ENCODE peak calls at places on chromosomes 5 and 9, in six cellular contexts. E, N, B, L, J and C are unnamed samples.

GRCh38 chr9:21684831-21685362 is 117.5 kb upstream of the MTAP start:
- DNase-seq in E (peak; percentile 99), B (peak; percentile 68), L (no peak), N (no peak), J (no peak), C (no peak)

GRCh38 chr5:154309361-154309725 is 118.8 kb downstream of the GALNT10 start:
- DNase-seq in J (no peak), B (no peak), E (peak; percentile 84), L (no peak), N (no peak), C (no peak)

GRCh38 chr9:124398191-124398590 is 17.1 kb downstream of the PSMB7 start:
- DNase-seq in J (no peak), B (no peak), N (no peak), E (no peak), L (no peak), C (no peak)

GRCh38 chr5:125093776-125094175 is 347.3 kb upstream of the ZNF608 start:
- DNase-seq in J (no peak), E (peak; percentile 91), B (no peak), N (no peak), L (no peak), C (no peak)

GRCh38 chr5:153153086-153153485 is 337.4 kb upstream of the GRIA1 start:
- DNase-seq in E (peak; percentile 85), B (no peak), L (no peak), J (no peak), N (no peak), C (no peak)

GRCh38 chr9:911003-911402 is 65.5 kb upstream of the DMRT3 start:
- DNase-seq in B (no peak), L (peak; percentile 25), J (no peak), E (no peak), N (no peak), C (peak; percentile 18)

GRCh38 chr5:40291338-40291737 is 388.4 kb upstream of the PTGER4 start:
- DNase-seq in J (no peak), E (peak; percentile 80), B (no peak), L (no peak), N (no peak), C (no peak)

GRCh38 chr9:14960881-14961280 is 50.7 kb upstream of the FREM1 start:
- DNase-seq in L (no peak), E (no peak), B (no peak), J (no peak), N (no peak), C (no peak)

GRCh38 chr5:177453852-177454396 is 7.3 kb downstream of the PRR7 start:
- DNase-seq in N (no peak), E (peak; percentile 43), J (peak; percentile 39), L (peak; percentile 52), B (no peak), C (peak; percentile 68)

GRCh38 chr5:77133061-77133758 is 46.1 kb upstream of the ZBED3 start:
- DNase-seq in N (peak; percentile 90), B (peak; percentile 80), J (no peak), E (peak; percentile 96), L (no peak), C (no peak)

GRCh38 chr9:104899759-104900247 is 28.2 kb downstream of the ABCA1 start:
- DNase-seq in J (no peak), E (no peak), L (no peak), B (no peak), N (no peak), C (no peak)

GRCh38 chr5:177471610-177472356 is 1.7 kb downstream of the DBN1 start:
- DNase-seq in E (no peak), J (no peak), N (no peak), B (no peak), L (no peak), C (no peak)

GRCh38 chr9:17613723-17614122 is 34.9 kb downstream of the SH3GL2 start:
- DNase-seq in L (no peak), B (no peak), N (peak; percentile 56), J (no peak), E (peak; percentile 99), C (no peak)

GRCh38 chr5:93622240-93622885 is 39.3 kb downstream of the NR2F1 start:
- DNase-seq in E (peak; percentile 91), L (no peak), J (no peak), B (no peak), N (no peak), C (peak; percentile 2)

GRCh38 chr9:70525553-70525952 is 111.1 kb upstream of the KLF9 start:
- DNase-seq in J (no peak), E (peak; percentile 18), B (no peak), N (no peak), L (no peak), C (no peak)

GRCh38 chr9:115396071-115396529 is 278.1 kb upstream of the TNC start:
- DNase-seq in J (no peak), N (no peak), L (no peak), E (peak; percentile 57), B (no peak), C (no peak)

GRCh38 chr9:129109952-129110739 is 447 bp downstream of the CRAT start:
- DNase-seq in E (peak; percentile 32), L (peak; percentile 19), N (no peak), B (peak; percentile 66), J (no peak), C (peak; percentile 16)

GRCh38 chr5:55480781-55481180 is 54.0 kb downstream of the PLPP1 start:
- DNase-seq in B (no peak), E (no peak), L (no peak), N (peak; percentile 29), J (no peak), C (no peak)

GRCh38 chr9:116713266-116713665 is 26.2 kb downstream of the TRIM32 start:
- DNase-seq in L (no peak), N (no peak), B (no peak), E (no peak), J (no peak), C (no peak)

GRCh38 chr9:7316967-7317366 is 482.6 kb downstream of the DMAC1 start:
- DNase-seq in N (no peak), L (no peak), B (no peak), J (no peak), E (no peak), C (no peak)

GRCh38 chr9:124873664-124874063 is 11.7 kb downstream of the ARPC5L start:
- DNase-seq in N (no peak), L (no peak), B (no peak), J (no peak), E (no peak), C (no peak)

GRCh38 chr5:106376522-106376921 is 1294.2 kb downstream of the EFNA5 start:
- DNase-seq in E (peak; percentile 93), B (no peak), J (no peak), L (no peak), N (no peak), C (no peak)

GRCh38 chr9:116250881-116251280 is 97.3 kb downstream of the PAPPA start:
- DNase-seq in B (no peak), N (peak; percentile 20), E (no peak), J (no peak), L (no peak), C (no peak)

GRCh38 chr5:176724472-176724871 is 77.2 kb downstream of the TSPAN17 start:
- DNase-seq in E (no peak), N (no peak), J (no peak), B (no peak), L (peak; percentile 75), C (no peak)

GRCh38 chr5:173396311-173396993 is 68.2 kb upstream of the STC2 start:
- DNase-seq in N (no peak), J (peak; percentile 59), L (peak; percentile 18), E (no peak), B (no peak), C (no peak)

GRCh38 chr9:71758785-71759184 is 9.5 kb downstream of the CEMIP2 start:
- DNase-seq in N (no peak), L (no peak), B (no peak), E (peak; percentile 80), J (no peak), C (no peak)

GRCh38 chr9:77802512-77803293 is 154.6 kb upstream of the GNA14 start:
- DNase-seq in E (no peak), J (peak; percentile 41), B (no peak), L (no peak), N (no peak), C (no peak)

GRCh38 chr9:16743375-16743774 is 127.1 kb downstream of the BNC2 start:
- DNase-seq in L (no peak), J (no peak), N (no peak), E (no peak), B (no peak), C (no peak)

GRCh38 chr9:4327504-4328191 is 27.8 kb upstream of the GLIS3 start:
- DNase-seq in B (no peak), N (peak; percentile 38), J (no peak), L (no peak), E (peak; percentile 76), C (no peak)

GRCh38 chr9:110278080-110278707 is 21.9 kb upstream of the TXN start:
- DNase-seq in L (no peak), E (peak; percentile 59), B (no peak), N (no peak), J (no peak), C (no peak)

GRCh38 chr9:108113579-108113978 is 624.0 kb upstream of the KLF4 start:
- DNase-seq in B (no peak), L (no peak), J (no peak), N (no peak), E (no peak), C (no peak)

GRCh38 chr5:151251001-151251551 is 1.9 kb upstream of the GM2A start:
- DNase-seq in L (no peak), N (no peak), E (no peak), J (no peak), B (no peak), C (peak; percentile 50)

GRCh38 chr5:41246376-41246775 is 33.0 kb upstream of the C6 start:
- DNase-seq in E (peak; percentile 93), B (no peak), J (no peak), L (no peak), N (peak; percentile 58), C (no peak)

GRCh38 chr5:75964008-75964407 is 119.2 kb upstream of the SV2C start:
- DNase-seq in J (no peak), L (no peak), B (no peak), N (no peak), E (no peak), C (no peak)

GRCh38 chr5:180816608-180817534 is 14.3 kb upstream of the MGAT1 start:
- DNase-seq in E (peak; percentile 25), L (peak; percentile 30), J (peak; percentile 54), B (peak; percentile 47), N (no peak), C (no peak)

GRCh38 chr5:154403776-154404387 is 41.9 kb upstream of the SAP30L start:
- DNase-seq in N (no peak), J (no peak), E (no peak), L (no peak), B (no peak), C (no peak)

GRCh38 chr9:134346151-134346550 is 19.9 kb downstream of the RXRA start:
- DNase-seq in N (no peak), B (no peak), E (peak; percentile 27), J (no peak), L (no peak), C (no peak)

GRCh38 chr5:104088876-104089778 is 526.5 kb upstream of the NUDT12 start:
- DNase-seq in B (no peak), L (no peak), J (no peak), N (no peak), E (peak; percentile 91), C (no peak)

GRCh38 chr9:126696091-126696763 is 82.5 kb downstream of the LMX1B start:
- DNase-seq in N (no peak), L (no peak), E (no peak), B (no peak), J (no peak), C (no peak)

GRCh38 chr9:18452276-18452675 is 21.7 kb upstream of the ADAMTSL1 start:
- DNase-seq in J (no peak), B (no peak), N (no peak), L (no peak), E (no peak), C (no peak)